ENCODE peak calls at places on chromosomes 13 and 19, in nine cellular contexts. D is fibroblast of lung, U is psoas muscle, G is IMR-90, L is endothelial cell of umbilical vein, I is endothelial cell, T is Peyer's patch, K is astrocyte of the cerebellum, E is astrocyte of the spinal cord. C is an unnamed sample.

GRCh38 chr13:67097856-67098255 is 132.3 kb downstream of the PCDH9 start:
- DNase-seq in I (no peak), K (no peak), G (no peak), D (no peak), U (no peak), L (no peak), T (no peak), E (no peak), C (no peak)

GRCh38 chr13:50911051-50911690 is 1.6 kb downstream of the RNASEH2B start:
- DNase-seq in U (no peak), D (peak), K (no peak), L (peak), T (no peak), G (no peak), I (no peak), E (no peak), C (no peak)

GRCh38 chr13:86741762-86742285 is 929.3 kb upstream of the SLITRK5 start:
- DNase-seq in K (no peak), G (no peak), D (peak), T (no peak), L (no peak), I (no peak), U (no peak), E (peak), C (no peak)

GRCh38 chr13:24512208-24513068 is at the start of gene PARP4:
- DNase-seq in K (peak), I (peak), T (peak), E (peak), D (peak), U (peak), L (peak), G (peak), C (peak)

GRCh38 chr19:47057328-47057727 is 8.9 kb upstream of the TMEM160 start:
- DNase-seq in G (peak), L (no peak), I (no peak), T (no peak), E (peak), D (no peak), U (no peak), K (no peak), C (no peak)

GRCh38 chr19:5572556-5573286 is 5.0 kb upstream of the TINCR start:
- DNase-seq in T (no peak), U (no peak), K (no peak), I (no peak), L (no peak), E (no peak), G (no peak), D (no peak), C (no peak)

GRCh38 chr13:24194447-24194846 is 33.9 kb downstream of the SPATA13 start:
- DNase-seq in L (no peak), K (no peak), G (no peak), T (no peak), D (no peak), E (no peak), U (no peak), I (no peak), C (no peak)

GRCh38 chr13:39967199-39967959 is 311.9 kb downstream of the COG6 start:
- DNase-seq in D (no peak), I (no peak), T (no peak), U (no peak), E (no peak), L (peak), G (no peak), K (no peak), C (no peak)

GRCh38 chr19:43532571-43532961 is 422 bp upstream of the ZNF575 start:
- DNase-seq in E (no peak), L (no peak), D (no peak), K (no peak), U (peak), I (peak), T (peak), G (no peak), C (no peak)

GRCh38 chr13:30730526-30730925 is 4.8 kb upstream of the ALOX5AP start:
- DNase-seq in L (no peak), I (peak), U (no peak), E (no peak), G (no peak), K (no peak), D (no peak), T (no peak), C (peak)

GRCh38 chr13:45464141-45464686 is 525 bp upstream of the COG3 start:
- DNase-seq in G (no peak), E (no peak), T (no peak), L (no peak), I (no peak), K (no peak), U (no peak), D (no peak), C (no peak)

GRCh38 chr13:93227280-93227905 is 786 bp downstream of the GPC6 start:
- DNase-seq in L (no peak), U (peak), D (peak), T (no peak), I (peak), K (no peak), E (peak), G (peak), C (peak)

GRCh38 chr19:18541258-18541991 is 1.9 kb downstream of the FKBP8 start:
- DNase-seq in E (no peak), L (no peak), U (no peak), G (no peak), T (no peak), K (no peak), I (no peak), D (no peak), C (no peak)

GRCh38 chr19:1783874-1784273 is 28.2 kb downstream of the ATP8B3 start:
- DNase-seq in K (no peak), I (no peak), L (no peak), G (no peak), E (no peak), T (no peak), U (no peak), D (no peak), C (no peak)

GRCh38 chr19:1780272-1780957 is 27.1 kb downstream of the ONECUT3 start:
- DNase-seq in I (no peak), E (no peak), T (no peak), K (no peak), U (no peak), D (peak), L (no peak), G (peak), C (no peak)

GRCh38 chr19:1783354-1783753 is 28.7 kb downstream of the ATP8B3 start:
- DNase-seq in T (no peak), G (no peak), L (no peak), U (no peak), I (no peak), K (no peak), D (no peak), E (no peak), C (no peak)

GRCh38 chr19:1785310-1785709 is 26.8 kb downstream of the ATP8B3 start:
- DNase-seq in D (no peak), L (no peak), T (no peak), I (no peak), U (no peak), E (no peak), K (no peak), G (no peak), C (no peak)

GRCh38 chr19:1782501-1782900 is 29.2 kb downstream of the ONECUT3 start:
- DNase-seq in L (no peak), D (no peak), K (no peak), I (no peak), E (no peak), G (no peak), U (no peak), T (no peak), C (peak)
- TF ChIP-seq CTCF in L (no peak), D (no peak), K (no peak), I (no peak), E (no peak), G (no peak), U (no peak), T (no peak), C (no peak)

GRCh38 chr19:21335721-21336120 is 6.5 kb upstream of the ZNF708 start:
- DNase-seq in I (no peak), K (no peak), L (no peak), G (no peak), D (no peak), U (no peak), E (no peak), T (no peak), C (no peak)
- TF ChIP-seq CTCF in I (no peak), K (no peak), L (no peak), G (no peak), D (no peak), U (no peak), E (no peak), T (no peak), C (no peak)

GRCh38 chr19:54159352-54160181 is at the start of gene LENG1:
- DNase-seq in I (peak), E (peak), U (peak), K (peak), T (peak), L (peak), D (peak), G (peak), C (peak)
- TF ChIP-seq CTCF in I (no peak), E (peak), U (peak), K (peak), T (no peak), L (peak), D (peak), G (peak), C (no peak)

DNA sequence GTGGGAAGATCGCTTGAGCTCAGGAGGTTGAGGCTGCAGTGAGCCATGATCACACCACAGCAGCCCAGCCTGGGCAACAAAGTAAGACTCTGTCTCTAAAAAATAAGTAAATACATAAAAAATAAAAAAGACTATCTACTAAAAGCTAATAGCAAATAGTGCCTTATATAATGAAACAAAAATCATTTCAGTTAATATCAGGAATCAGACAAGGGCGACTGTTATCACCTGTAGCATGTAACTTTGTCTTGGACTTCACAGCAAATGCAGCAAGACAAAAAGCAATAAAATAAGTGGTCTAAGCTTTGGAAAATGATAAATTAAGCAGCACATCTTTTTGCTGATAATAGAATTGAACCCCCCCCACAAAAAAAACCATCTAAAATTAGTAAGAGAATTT is 21.2 kb upstream of the GPI start:
- DNase-seq in T (no peak), U (no peak), D (no peak), E (no peak), I (no peak), K (no peak), L (no peak), G (no peak), C (no peak)
- TF ChIP-seq CTCF in T (no peak), U (no peak), D (no peak), E (no peak), I (no peak), K (no peak), L (no peak), G (no peak), C (no peak)

C was measured in glutamatergic neuron.